ENCODE peak calls at places on chromosomes 13 and 19, in ten cellular contexts. One of them, this sample, is unnamed.

GRCh38 chr19:19403373-19403901 is 2.0 kb upstream of the GATAD2A start:
- DNase-seq in body of pancreas: no peak
- DNase-seq in A549: no peak
- DNase-seq in tibial nerve: no peak
- DNase-seq in IMR-90: peak; percentile 44
- DNase-seq in mammary epithelial cell: peak; percentile 56
- DNase-seq in heart right ventricle: no peak
- DNase-seq in AG04450: no peak
- DNase-seq in sigmoid colon: no peak
- DNase-seq in thyroid gland: peak; percentile 26
- DNase-seq in this sample: peak; percentile 47

GRCh38 chr13:24275041-24275440 is 34.3 kb upstream of the C1QTNF9 start:
- DNase-seq in heart right ventricle: no peak
- DNase-seq in A549: no peak
- DNase-seq in thyroid gland: no peak
- DNase-seq in sigmoid colon: no peak
- DNase-seq in tibial nerve: no peak
- DNase-seq in IMR-90: no peak
- DNase-seq in mammary epithelial cell: no peak
- DNase-seq in body of pancreas: no peak
- DNase-seq in AG04450: no peak
- DNase-seq in this sample: no peak

GRCh38 chr13:19089315-19089714 is 92.3 kb downstream of the TUBA3C start:
- DNase-seq in sigmoid colon: no peak
- DNase-seq in thyroid gland: no peak
- DNase-seq in tibial nerve: no peak
- DNase-seq in mammary epithelial cell: no peak
- DNase-seq in AG04450: no peak
- DNase-seq in IMR-90: no peak
- DNase-seq in body of pancreas: no peak
- DNase-seq in A549: peak; percentile 13
- DNase-seq in heart right ventricle: no peak
- DNase-seq in this sample: no peak

GRCh38 chr19:308471-309205 is 17.4 kb upstream of the PLPP2 start:
- DNase-seq in heart right ventricle: peak; percentile 2
- DNase-seq in mammary epithelial cell: no peak
- DNase-seq in IMR-90: no peak
- DNase-seq in body of pancreas: no peak
- DNase-seq in AG04450: no peak
- DNase-seq in sigmoid colon: no peak
- DNase-seq in thyroid gland: no peak
- DNase-seq in tibial nerve: no peak
- DNase-seq in A549: no peak
- DNase-seq in this sample: no peak

GRCh38 chr19:40317338-40317737 is 30.9 kb downstream of the C19orf47 start:
- DNase-seq in sigmoid colon: no peak
- DNase-seq in tibial nerve: no peak
- DNase-seq in IMR-90: no peak
- DNase-seq in A549: no peak
- DNase-seq in mammary epithelial cell: no peak
- DNase-seq in heart right ventricle: no peak
- DNase-seq in AG04450: no peak
- DNase-seq in body of pancreas: no peak
- DNase-seq in thyroid gland: no peak
- DNase-seq in this sample: no peak

GRCh38 chr19:33621811-33622504 is at the start of gene CHST8:
- DNase-seq in mammary epithelial cell: peak; percentile 29
- DNase-seq in heart right ventricle: peak; percentile 45
- DNase-seq in thyroid gland: peak; percentile 21
- DNase-seq in tibial nerve: no peak
- DNase-seq in A549: no peak
- DNase-seq in sigmoid colon: no peak
- DNase-seq in AG04450: no peak
- DNase-seq in IMR-90: no peak
- DNase-seq in body of pancreas: peak; percentile 41
- DNase-seq in this sample: peak; percentile 46

GRCh38 chr13:36920612-36921185 is 661 bp upstream of the SMAD9 start:
- DNase-seq in A549: no peak
- DNase-seq in heart right ventricle: no peak
- DNase-seq in IMR-90: no peak
- DNase-seq in tibial nerve: no peak
- DNase-seq in mammary epithelial cell: no peak
- DNase-seq in body of pancreas: no peak
- DNase-seq in thyroid gland: peak; percentile 44
- DNase-seq in sigmoid colon: no peak
- DNase-seq in AG04450: no peak
- DNase-seq in this sample: no peak

GRCh38 chr13:26412263-26412662 is 145.2 kb upstream of the WASF3 start:
- DNase-seq in AG04450: no peak
- DNase-seq in mammary epithelial cell: no peak
- DNase-seq in thyroid gland: no peak
- DNase-seq in heart right ventricle: no peak
- DNase-seq in tibial nerve: no peak
- DNase-seq in IMR-90: no peak
- DNase-seq in body of pancreas: no peak
- DNase-seq in sigmoid colon: no peak
- DNase-seq in A549: no peak
- DNase-seq in this sample: no peak

GRCh38 chr19:22144394-22144793 is 52.4 kb downstream of the ZNF676 start:
- DNase-seq in body of pancreas: no peak
- DNase-seq in IMR-90: peak; percentile 10
- DNase-seq in thyroid gland: no peak
- DNase-seq in sigmoid colon: no peak
- DNase-seq in A549: peak; percentile 30
- DNase-seq in mammary epithelial cell: peak; percentile 2
- DNase-seq in heart right ventricle: no peak
- DNase-seq in tibial nerve: no peak
- DNase-seq in AG04450: no peak
- DNase-seq in this sample: no peak

GRCh38 chr13:99626461-99627082 is 125.3 kb downstream of the TM9SF2 start:
- DNase-seq in IMR-90: peak; percentile 21
- DNase-seq in tibial nerve: no peak
- DNase-seq in heart right ventricle: no peak
- DNase-seq in sigmoid colon: no peak
- DNase-seq in thyroid gland: no peak
- DNase-seq in A549: no peak
- DNase-seq in AG04450: no peak
- DNase-seq in body of pancreas: no peak
- DNase-seq in mammary epithelial cell: peak; percentile 46
- DNase-seq in this sample: peak; percentile 48

GRCh38 chr19:54462072-54462712 is 1.4 kb downstream of the LENG9 start:
- DNase-seq in thyroid gland: no peak
- DNase-seq in tibial nerve: no peak
- DNase-seq in heart right ventricle: no peak
- DNase-seq in AG04450: no peak
- DNase-seq in IMR-90: no peak
- DNase-seq in A549: no peak
- DNase-seq in sigmoid colon: peak; percentile 71
- DNase-seq in mammary epithelial cell: no peak
- DNase-seq in body of pancreas: peak; percentile 64
- DNase-seq in this sample: no peak

GRCh38 chr13:61648546-61648945 is 232.9 kb upstream of the PCDH20 start:
- DNase-seq in heart right ventricle: no peak
- DNase-seq in body of pancreas: no peak
- DNase-seq in AG04450: no peak
- DNase-seq in thyroid gland: no peak
- DNase-seq in IMR-90: no peak
- DNase-seq in A549: no peak
- DNase-seq in sigmoid colon: no peak
- DNase-seq in tibial nerve: no peak
- DNase-seq in mammary epithelial cell: no peak
- DNase-seq in this sample: no peak

GRCh38 chr13:48532473-48533206 is at the start of gene RCBTB2:
- DNase-seq in sigmoid colon: peak; percentile 99
- DNase-seq in A549: peak; percentile 96
- DNase-seq in IMR-90: peak; percentile 96
- DNase-seq in tibial nerve: peak; percentile 97
- DNase-seq in thyroid gland: peak; percentile 98
- DNase-seq in mammary epithelial cell: peak; percentile 95
- DNase-seq in body of pancreas: peak; percentile 98
- DNase-seq in AG04450: peak; percentile 92
- DNase-seq in heart right ventricle: peak; percentile 98
- DNase-seq in this sample: peak; percentile 99

GRCh38 chr13:27139565-27139964 is 32.0 kb downstream of the USP12 start:
- DNase-seq in body of pancreas: no peak
- DNase-seq in sigmoid colon: no peak
- DNase-seq in IMR-90: no peak
- DNase-seq in mammary epithelial cell: peak; percentile 73
- DNase-seq in AG04450: no peak
- DNase-seq in thyroid gland: no peak
- DNase-seq in tibial nerve: no peak
- DNase-seq in heart right ventricle: no peak
- DNase-seq in A549: no peak
- DNase-seq in this sample: peak; percentile 40

GRCh38 chr13:22897571-22898314 is 283.0 kb upstream of the SGCG start:
- DNase-seq in heart right ventricle: no peak
- DNase-seq in mammary epithelial cell: no peak
- DNase-seq in sigmoid colon: no peak
- DNase-seq in thyroid gland: no peak
- DNase-seq in AG04450: no peak
- DNase-seq in A549: no peak
- DNase-seq in IMR-90: no peak
- DNase-seq in body of pancreas: no peak
- DNase-seq in tibial nerve: no peak
- DNase-seq in this sample: no peak

GRCh38 chr13:26423634-26424033 is 133.8 kb upstream of the WASF3 start:
- DNase-seq in mammary epithelial cell: no peak
- DNase-seq in thyroid gland: no peak
- DNase-seq in AG04450: no peak
- DNase-seq in body of pancreas: no peak
- DNase-seq in IMR-90: peak; percentile 51
- DNase-seq in tibial nerve: no peak
- DNase-seq in sigmoid colon: peak; percentile 92
- DNase-seq in heart right ventricle: peak; percentile 16
- DNase-seq in A549: no peak
- DNase-seq in this sample: no peak

GRCh38 chr19:11381535-11382369 is 2.4 kb downstream of the EPOR start:
- DNase-seq in sigmoid colon: peak; percentile 87
- DNase-seq in AG04450: no peak
- DNase-seq in heart right ventricle: peak; percentile 75
- DNase-seq in thyroid gland: peak; percentile 13
- DNase-seq in tibial nerve: no peak
- DNase-seq in body of pancreas: peak; percentile 49
- DNase-seq in mammary epithelial cell: peak; percentile 91
- DNase-seq in IMR-90: peak; percentile 88
- DNase-seq in A549: peak; percentile 96
- DNase-seq in this sample: peak; percentile 95

GRCh38 chr13:46947425-46948191 is 50.8 kb upstream of the HTR2A start:
- DNase-seq in body of pancreas: no peak
- DNase-seq in sigmoid colon: no peak
- DNase-seq in IMR-90: no peak
- DNase-seq in tibial nerve: no peak
- DNase-seq in mammary epithelial cell: no peak
- DNase-seq in thyroid gland: no peak
- DNase-seq in A549: no peak
- DNase-seq in heart right ventricle: no peak
- DNase-seq in AG04450: no peak
- DNase-seq in this sample: no peak
- H3K27ac ChIP-seq in body of pancreas: no peak overlapping the region
- H3K27ac ChIP-seq in sigmoid colon: no peak overlapping the region
- H3K27ac ChIP-seq in IMR-90: no peak overlapping the region
- H3K27ac ChIP-seq in tibial nerve: no peak overlapping the region
- H3K27ac ChIP-seq in mammary epithelial cell: peak overlapping the region; percentile 48
- H3K27ac ChIP-seq in thyroid gland: no peak overlapping the region
- H3K27ac ChIP-seq in A549: no peak overlapping the region
- H3K27ac ChIP-seq in heart right ventricle: no peak overlapping the region
- H3K27ac ChIP-seq in AG04450: no peak overlapping the region
- H3K27ac ChIP-seq in this sample: no peak overlapping the region

GRCh38 chr13:104796581-104796980 is 1730.4 kb upstream of the SLC10A2 start:
- DNase-seq in sigmoid colon: no peak
- DNase-seq in body of pancreas: no peak
- DNase-seq in A549: no peak
- DNase-seq in IMR-90: no peak
- DNase-seq in tibial nerve: no peak
- DNase-seq in heart right ventricle: no peak
- DNase-seq in AG04450: no peak
- DNase-seq in mammary epithelial cell: no peak
- DNase-seq in thyroid gland: no peak
- DNase-seq in this sample: no peak
- TF ChIP-seq CTCF in sigmoid colon: no peak
- TF ChIP-seq CTCF in body of pancreas: no peak
- TF ChIP-seq CTCF in A549: no peak
- TF ChIP-seq CTCF in IMR-90: no peak
- TF ChIP-seq CTCF in tibial nerve: no peak
- TF ChIP-seq CTCF in heart right ventricle: no peak
- TF ChIP-seq CTCF in AG04450: no peak
- TF ChIP-seq CTCF in mammary epithelial cell: no peak
- TF ChIP-seq CTCF in thyroid gland: no peak
- TF ChIP-seq CTCF in this sample: no peak

GRCh38 chr19:55681131-55682087 is 6.4 kb downstream of the EPN1 start:
- DNase-seq in AG04450: no peak
- DNase-seq in thyroid gland: peak; percentile 69
- DNase-seq in A549: no peak
- DNase-seq in IMR-90: peak; percentile 53
- DNase-seq in tibial nerve: no peak
- DNase-seq in mammary epithelial cell: no peak
- DNase-seq in sigmoid colon: no peak
- DNase-seq in body of pancreas: no peak
- DNase-seq in heart right ventricle: no peak
- DNase-seq in this sample: no peak

GRCh38 chr19:55685776-55686175 is 10.8 kb downstream of the EPN1 start:
- DNase-seq in body of pancreas: no peak
- DNase-seq in sigmoid colon: no peak
- DNase-seq in heart right ventricle: no peak
- DNase-seq in thyroid gland: no peak
- DNase-seq in mammary epithelial cell: no peak
- DNase-seq in tibial nerve: no peak
- DNase-seq in AG04450: no peak
- DNase-seq in IMR-90: no peak
- DNase-seq in A549: no peak
- DNase-seq in this sample: no peak

GRCh38 chr19:55684946-55685681 is 10.1 kb downstream of the EPN1 start:
- DNase-seq in IMR-90: no peak
- DNase-seq in tibial nerve: no peak
- DNase-seq in mammary epithelial cell: no peak
- DNase-seq in AG04450: no peak
- DNase-seq in heart right ventricle: no peak
- DNase-seq in A549: no peak
- DNase-seq in sigmoid colon: no peak
- DNase-seq in body of pancreas: no peak
- DNase-seq in thyroid gland: no peak
- DNase-seq in this sample: no peak

GRCh38 chr19:55686311-55687050 is 11.5 kb downstream of the EPN1 start:
- DNase-seq in tibial nerve: no peak
- DNase-seq in A549: no peak
- DNase-seq in AG04450: no peak
- DNase-seq in mammary epithelial cell: no peak
- DNase-seq in sigmoid colon: no peak
- DNase-seq in body of pancreas: no peak
- DNase-seq in heart right ventricle: no peak
- DNase-seq in thyroid gland: no peak
- DNase-seq in IMR-90: no peak
- DNase-seq in this sample: no peak

GRCh38 chr19:55683449-55684261 is 8.6 kb downstream of the EPN1 start:
- DNase-seq in thyroid gland: no peak
- DNase-seq in body of pancreas: peak; percentile 77
- DNase-seq in A549: no peak
- DNase-seq in IMR-90: no peak
- DNase-seq in heart right ventricle: no peak
- DNase-seq in AG04450: no peak
- DNase-seq in mammary epithelial cell: no peak
- DNase-seq in tibial nerve: no peak
- DNase-seq in sigmoid colon: no peak
- DNase-seq in this sample: no peak
- H3K27ac ChIP-seq in thyroid gland: no peak overlapping the region
- H3K27ac ChIP-seq in body of pancreas: peak overlapping the region; percentile 87
- H3K27ac ChIP-seq in A549: no peak overlapping the region
- H3K27ac ChIP-seq in IMR-90: no peak overlapping the region
- H3K27ac ChIP-seq in heart right ventricle: no peak overlapping the region
- H3K27ac ChIP-seq in AG04450: no peak overlapping the region
- H3K27ac ChIP-seq in mammary epithelial cell: no peak overlapping the region
- H3K27ac ChIP-seq in tibial nerve: no peak overlapping the region
- H3K27ac ChIP-seq in sigmoid colon: no peak overlapping the region
- H3K27ac ChIP-seq in this sample: peak overlapping the region; percentile 6

GRCh38 chr13:97901716-97902115 is 51.8 kb upstream of the IPO5 start:
- DNase-seq in IMR-90: no peak
- DNase-seq in heart right ventricle: no peak
- DNase-seq in tibial nerve: no peak
- DNase-seq in A549: no peak
- DNase-seq in AG04450: no peak
- DNase-seq in mammary epithelial cell: no peak
- DNase-seq in thyroid gland: no peak
- DNase-seq in sigmoid colon: no peak
- DNase-seq in body of pancreas: no peak
- DNase-seq in this sample: no peak
- TF ChIP-seq CTCF in IMR-90: no peak
- TF ChIP-seq CTCF in heart right ventricle: no peak
- TF ChIP-seq CTCF in tibial nerve: no peak
- TF ChIP-seq CTCF in A549: no peak
- TF ChIP-seq CTCF in AG04450: no peak
- TF ChIP-seq CTCF in mammary epithelial cell: no peak
- TF ChIP-seq CTCF in thyroid gland: no peak
- TF ChIP-seq CTCF in sigmoid colon: no peak
- TF ChIP-seq CTCF in body of pancreas: no peak
- TF ChIP-seq CTCF in this sample: no peak